ENCODE peak calls at places on chromosomes 4 and X, in ten cellular contexts. W is KG1; P is T-helper 17 cell; J is iPS-NIHi11; R is T-helper 1 cell; A is sciatic nerve; U is stimulated activated CD8-positive, alpha-beta memory T cell treated with anti-CD3 and anti-CD28 coated beads, Interleukin-2, amount 100 ng/mL, for 1 hour; Z is RPMI8226; Y is stimulated activated CD4-positive, alpha-beta T cell treated with anti-CD3 and anti-CD28 coated beads, Interleukin-15, amount 100 ng/mL, for 1 hour; V is activated T-cell treated with anti-CD3 and anti-CD28 coated beads, Interleukin-2, amount 50 U/mL, for 72 hours. K is an unnamed sample.

GRCh38 chrX:32155044-32155638 is 1056.2 kb downstream of the DMD start:
- DNase-seq in Z (no peak), Y (no peak), W (no peak), R (no peak), J (no peak), A (no peak), P (no peak), U (no peak), V (no peak), K (no peak)

GRCh38 chr4:128810871-128811570 is 1.5 kb downstream of the JADE1 start:
- DNase-seq in J (peak; percentile 78), U (peak; percentile 63), R (peak; percentile 71), W (peak; percentile 53), P (peak; percentile 74), V (peak; percentile 86), Z (peak; percentile 88), Y (peak; percentile 67), A (peak; percentile 83), K (peak; percentile 70)

GRCh38 chr4:8737075-8737474 is 134.6 kb downstream of the HMX1 start:
- DNase-seq in P (no peak), Z (no peak), U (no peak), R (no peak), Y (no peak), V (no peak), A (no peak), J (no peak), W (no peak), K (no peak)

GRCh38 chr4:76373919-76374552 is 46.9 kb downstream of the CCDC158 start:
- DNase-seq in P (no peak), W (no peak), Z (no peak), J (no peak), R (no peak), U (no peak), V (no peak), A (no peak), Y (no peak), K (peak; percentile 8)

GRCh38 chr4:89836031-89836777 is 757 bp downstream of the SNCA start:
- DNase-seq in A (peak; percentile 62), R (no peak), V (peak; percentile 21), P (no peak), J (peak; percentile 43), W (no peak), Y (no peak), Z (no peak), U (no peak), K (no peak)

GRCh38 chr4:106314960-106315359 is 1.0 kb downstream of the TBCK start:
- DNase-seq in V (no peak), U (no peak), A (no peak), P (no peak), Z (no peak), W (no peak), R (no peak), J (no peak), Y (no peak), K (no peak)

GRCh38 chr4:177128306-177128705 is 181.4 kb upstream of the NEIL3 start:
- DNase-seq in V (no peak), W (no peak), P (no peak), J (no peak), Y (no peak), R (no peak), A (no peak), Z (no peak), U (no peak), K (no peak)

GRCh38 chr4:57018930-57019329 is 40.2 kb downstream of the POLR2B start:
- DNase-seq in A (no peak), R (no peak), Z (no peak), Y (no peak), W (no peak), P (no peak), U (no peak), V (no peak), J (no peak), K (no peak)

GRCh38 chrX:8988456-8988855 is 45.5 kb downstream of the FAM9B start:
- DNase-seq in A (no peak), W (no peak), J (peak; percentile 4), Z (no peak), Y (no peak), P (no peak), R (no peak), V (peak; percentile 27), U (no peak), K (peak; percentile 1)

GRCh38 chr4:138761638-138762205 is 253.9 kb upstream of the NOCT start:
- DNase-seq in V (no peak), J (no peak), P (no peak), Z (no peak), W (no peak), Y (no peak), U (no peak), R (no peak), A (no peak), K (peak; percentile 30)

GRCh38 chr4:76950846-76951321 is 1.3 kb downstream of the SEPTIN11 start:
- DNase-seq in P (no peak), Y (no peak), U (no peak), R (no peak), V (no peak), J (peak; percentile 43), A (peak; percentile 59), Z (no peak), W (peak; percentile 69), K (peak; percentile 8)

GRCh38 chr4:69115851-69116213 is 19.6 kb downstream of the UGT2B7 start:
- DNase-seq in U (no peak), W (no peak), A (no peak), R (no peak), Y (no peak), P (no peak), J (no peak), Z (no peak), V (no peak), K (no peak)

GRCh38 chr4:58776627-58777026 is 1666.4 kb upstream of the IGFBP7 start:
- DNase-seq in J (no peak), Z (no peak), V (no peak), R (no peak), P (no peak), A (no peak), W (no peak), U (no peak), Y (no peak), K (peak; percentile 64)

GRCh38 chr4:126264839-126265238 is 950.1 kb downstream of the FAT4 start:
- DNase-seq in U (no peak), J (no peak), A (no peak), Z (no peak), R (no peak), W (no peak), V (no peak), Y (no peak), P (no peak), K (peak; percentile 31)

GRCh38 chr4:78671812-78672440 is 104.2 kb upstream of the BMP2K start:
- DNase-seq in A (no peak), U (no peak), Z (no peak), R (no peak), V (no peak), W (no peak), J (no peak), Y (no peak), P (no peak), K (no peak)

GRCh38 chr4:16915956-16916355 is 17.5 kb upstream of the LDB2 start:
- DNase-seq in V (no peak), A (no peak), W (no peak), P (no peak), U (no peak), Z (no peak), Y (no peak), R (no peak), J (no peak), K (no peak)

GRCh38 chr4:1405249-1405635 is 1.0 kb downstream of the NKX1-1 start:
- DNase-seq in A (no peak), W (no peak), U (no peak), Z (no peak), J (no peak), V (no peak), P (no peak), R (no peak), Y (no peak), K (no peak)

GRCh38 chr4:48347282-48347921 is 6.1 kb downstream of the SLAIN2 start:
- DNase-seq in U (no peak), J (no peak), Y (no peak), R (no peak), V (no peak), A (no peak), Z (no peak), P (no peak), W (no peak), K (no peak)

GRCh38 chr4:153211986-153212720 is 7.9 kb downstream of the TRIM2 start:
- DNase-seq in U (no peak), R (no peak), V (no peak), Z (no peak), W (no peak), P (no peak), Y (no peak), J (no peak), A (no peak), K (no peak)

GRCh38 chr4:94642561-94642866 is 115.2 kb upstream of the BMPR1B start:
- DNase-seq in U (no peak), J (no peak), P (no peak), W (no peak), V (no peak), Z (no peak), R (no peak), Y (no peak), A (no peak), K (no peak)

K was measured in A172.